ENCODE peak calls at places on chromosomes 5 and 9, in eight cellular contexts. X is cardiac septum, F is IMR-90, N is dorsolateral prefrontal cortex, C is HAP-1, V is adrenal gland, J is neural progenitor cell, K is skeletal muscle cell. E is an unnamed sample.

GRCh38 chr9:94867842-94868312 is 141.4 kb downstream of the AOPEP start:
- DNase-seq in X (no peak), F (peak; percentile 98), N (peak; percentile 25), C (no peak), V (no peak), J (no peak), K (peak; percentile 88), E (no peak)

GRCh38 chr5:34813473-34813872 is 25.5 kb upstream of the TTC23L start:
- DNase-seq in X (no peak), F (no peak), N (no peak), C (no peak), V (no peak), J (no peak), K (no peak), E (no peak)

GRCh38 chr5:59357421-59357977 is 536.0 kb downstream of the PDE4D start:
- DNase-seq in X (no peak), F (peak; percentile 8), N (no peak), C (no peak), V (no peak), J (peak; percentile 33), K (no peak), E (no peak)

GRCh38 chr9:135939351-135940265 is 21.6 kb downstream of the UBAC1 start:
- DNase-seq in X (no peak), F (no peak), N (no peak), C (no peak), V (no peak), J (no peak), K (no peak), E (no peak)

GRCh38 chr9:20948703-20949102 is 82.7 kb downstream of the HACD4 start:
- DNase-seq in X (no peak), F (no peak), N (no peak), C (peak; percentile 64), V (no peak), J (no peak), K (no peak), E (no peak)

GRCh38 chr9:82532504-82532903 is 530.4 kb downstream of the RASEF start:
- DNase-seq in X (no peak), F (peak; percentile 19), N (no peak), C (no peak), V (no peak), J (no peak), K (no peak), E (no peak)

GRCh38 chr9:127293767-127294166 is 29.2 kb downstream of the GARNL3 start:
- DNase-seq in X (no peak), F (no peak), N (no peak), C (no peak), V (no peak), J (no peak), K (no peak), E (no peak)

GRCh38 chr5:122154910-122155309 is 25.6 kb downstream of the ZNF474 start:
- DNase-seq in X (no peak), F (peak; percentile 89), N (no peak), C (no peak), V (no peak), J (no peak), K (peak; percentile 83), E (no peak)

GRCh38 chr9:120877276-120878034 is 467 bp upstream of the PHF19 start:
- DNase-seq in X (peak; percentile 81), F (peak; percentile 47), N (peak; percentile 76), C (peak; percentile 70), V (peak; percentile 57), J (peak; percentile 83), K (no peak), E (peak; percentile 59)

GRCh38 chr5:35159370-35159742 is 70.9 kb downstream of the PRLR start:
- DNase-seq in X (no peak), F (peak; percentile 6), N (no peak), C (no peak), V (peak; percentile 27), J (peak; percentile 19), K (no peak), E (peak; percentile 22)

GRCh38 chr9:94250456-94250855 is 8.6 kb upstream of the ZNF169 start:
- DNase-seq in X (no peak), F (no peak), N (no peak), C (no peak), V (no peak), J (peak; percentile 32), K (no peak), E (no peak)

GRCh38 chr5:149062371-149063016 is 368 bp downstream of the SH3TC2 start:
- DNase-seq in X (no peak), F (peak; percentile 88), N (no peak), C (no peak), V (peak; percentile 36), J (no peak), K (peak; percentile 57), E (no peak)

GRCh38 chr5:66595877-66596790 is at the start of gene MAST4:
- DNase-seq in X (peak; percentile 94), F (peak; percentile 67), N (peak; percentile 44), C (peak; percentile 53), V (peak; percentile 88), J (peak; percentile 96), K (peak; percentile 58), E (peak; percentile 96)

GRCh38 chr9:129284607-129285291 is 106.7 kb upstream of the IER5L start:
- DNase-seq in X (peak; percentile 38), F (no peak), N (no peak), C (no peak), V (peak; percentile 8), J (no peak), K (no peak), E (no peak)

GRCh38 chr5:61916621-61917620 is 389.1 kb upstream of the KIF2A start:
- DNase-seq in X (no peak), F (peak; percentile 1), N (no peak), C (no peak), V (no peak), J (no peak), K (no peak), E (no peak)

GRCh38 chr9:111427186-111427585 is 57.0 kb downstream of the ECPAS start:
- DNase-seq in X (no peak), F (peak; percentile 67), N (no peak), C (no peak), V (no peak), J (no peak), K (peak; percentile 26), E (no peak)

E was measured in WTC11.